ENCODE peak calls at places on chromosome 14, in eight cellular contexts. One of them, this sample, is unnamed. For H3K4me1 and H3K9me3, the result is how much of the 10 kb centered on the place peaks cover.

GRCh38 chr14:71179046-71179445 is 271.8 kb downstream of the PCNX1 start:
- DNase-seq in lung: no peak
- DNase-seq in uterus: no peak
- DNase-seq in stomach: no peak
- DNase-seq in psoas muscle: no peak
- DNase-seq in kidney: no peak
- DNase-seq in neural progenitor cell: no peak
- DNase-seq in esophagus muscularis mucosa: no peak
- DNase-seq in this sample: no peak

GRCh38 chr14:48560421-48560820 is 885.0 kb upstream of the MDGA2 start:
- DNase-seq in lung: no peak
- DNase-seq in neural progenitor cell: no peak
- DNase-seq in uterus: no peak
- DNase-seq in psoas muscle: no peak
- DNase-seq in esophagus muscularis mucosa: no peak
- DNase-seq in stomach: no peak
- DNase-seq in kidney: no peak
- DNase-seq in this sample: no peak

GRCh38 chr14:91693342-91693741 is 38.5 kb downstream of the CATSPERB start:
- DNase-seq in psoas muscle: no peak
- DNase-seq in esophagus muscularis mucosa: no peak
- DNase-seq in lung: no peak
- DNase-seq in kidney: no peak
- DNase-seq in neural progenitor cell: no peak
- DNase-seq in uterus: no peak
- DNase-seq in stomach: no peak
- DNase-seq in this sample: no peak

GRCh38 chr14:48735607-48736006 is 850.6 kb downstream of the RPS29 start:
- DNase-seq in kidney: no peak
- DNase-seq in lung: no peak
- DNase-seq in esophagus muscularis mucosa: no peak
- DNase-seq in neural progenitor cell: no peak
- DNase-seq in psoas muscle: no peak
- DNase-seq in uterus: no peak
- DNase-seq in stomach: no peak
- DNase-seq in this sample: no peak

GRCh38 chr14:94474581-94475031 is 1.4 kb downstream of the SERPINA9 start:
- DNase-seq in esophagus muscularis mucosa: no peak
- DNase-seq in kidney: no peak
- DNase-seq in uterus: no peak
- DNase-seq in neural progenitor cell: peak
- DNase-seq in lung: no peak
- DNase-seq in stomach: no peak
- DNase-seq in psoas muscle: no peak
- DNase-seq in this sample: no peak

GRCh38 chr14:71478542-71478941 is 453.7 kb upstream of the RGS6 start:
- DNase-seq in esophagus muscularis mucosa: no peak
- DNase-seq in psoas muscle: no peak
- DNase-seq in stomach: no peak
- DNase-seq in uterus: no peak
- DNase-seq in neural progenitor cell: no peak
- DNase-seq in lung: no peak
- DNase-seq in kidney: no peak
- DNase-seq in this sample: no peak

GRCh38 chr14:34098045-34098984 is 147.4 kb upstream of the EGLN3 start:
- DNase-seq in kidney: no peak
- DNase-seq in uterus: peak
- DNase-seq in neural progenitor cell: peak
- DNase-seq in lung: no peak
- DNase-seq in stomach: peak
- DNase-seq in esophagus muscularis mucosa: no peak
- DNase-seq in psoas muscle: peak
- DNase-seq in this sample: peak

GRCh38 chr14:73248294-73248868 is 11.1 kb downstream of the PAPLN start:
- DNase-seq in lung: no peak
- DNase-seq in esophagus muscularis mucosa: no peak
- DNase-seq in psoas muscle: no peak
- DNase-seq in neural progenitor cell: no peak
- DNase-seq in uterus: no peak
- DNase-seq in stomach: no peak
- DNase-seq in kidney: no peak
- DNase-seq in this sample: no peak

GRCh38 chr14:85533821-85534271 is 3.9 kb downstream of the FLRT2 start:
- DNase-seq in neural progenitor cell: no peak
- DNase-seq in psoas muscle: peak
- DNase-seq in stomach: no peak
- DNase-seq in kidney: peak
- DNase-seq in lung: no peak
- DNase-seq in uterus: peak
- DNase-seq in esophagus muscularis mucosa: no peak
- DNase-seq in this sample: no peak

GRCh38 chr14:47057364-47057763 is 405.8 kb upstream of the RPL10L start:
- DNase-seq in stomach: no peak
- DNase-seq in uterus: no peak
- DNase-seq in lung: no peak
- DNase-seq in psoas muscle: no peak
- DNase-seq in neural progenitor cell: no peak
- DNase-seq in esophagus muscularis mucosa: no peak
- DNase-seq in kidney: no peak
- DNase-seq in this sample: no peak
- H3K4me1 ChIP-seq in stomach: under half
- H3K4me1 ChIP-seq in uterus: under half
- H3K4me1 ChIP-seq in lung: under half
- H3K4me1 ChIP-seq in psoas muscle: under half
- H3K4me1 ChIP-seq in neural progenitor cell: under half
- H3K4me1 ChIP-seq in esophagus muscularis mucosa: under half
- H3K4me1 ChIP-seq in kidney: under half
- H3K4me1 ChIP-seq in this sample: under half

GRCh38 chr14:101464984-101465794 is 96.1 kb upstream of the DIO3 start:
- DNase-seq in esophagus muscularis mucosa: no peak
- DNase-seq in kidney: peak
- DNase-seq in neural progenitor cell: no peak
- DNase-seq in psoas muscle: no peak
- DNase-seq in lung: no peak
- DNase-seq in stomach: peak
- DNase-seq in uterus: no peak
- DNase-seq in this sample: no peak
- H3K9me3 ChIP-seq in esophagus muscularis mucosa: under half
- H3K9me3 ChIP-seq in kidney: under half
- H3K9me3 ChIP-seq in neural progenitor cell: under half
- H3K9me3 ChIP-seq in psoas muscle: under half
- H3K9me3 ChIP-seq in lung: under half
- H3K9me3 ChIP-seq in stomach: under half
- H3K9me3 ChIP-seq in uterus: under half
- H3K9me3 ChIP-seq in this sample: under half

GRCh38 chr14:100275214-100275613 is 31.0 kb downstream of the SLC25A29 start:
- DNase-seq in uterus: no peak
- DNase-seq in stomach: no peak
- DNase-seq in neural progenitor cell: no peak
- DNase-seq in lung: no peak
- DNase-seq in psoas muscle: no peak
- DNase-seq in kidney: no peak
- DNase-seq in esophagus muscularis mucosa: no peak
- DNase-seq in this sample: no peak
- H3K4me1 ChIP-seq in uterus: under half
- H3K4me1 ChIP-seq in stomach: half or more
- H3K4me1 ChIP-seq in neural progenitor cell: under half
- H3K4me1 ChIP-seq in lung: under half
- H3K4me1 ChIP-seq in psoas muscle: under half
- H3K4me1 ChIP-seq in kidney: under half
- H3K4me1 ChIP-seq in esophagus muscularis mucosa: half or more
- H3K4me1 ChIP-seq in this sample: under half

GRCh38 chr14:37617864-37618365 is 22.5 kb downstream of the TTC6 start:
- DNase-seq in neural progenitor cell: no peak
- DNase-seq in lung: no peak
- DNase-seq in psoas muscle: no peak
- DNase-seq in stomach: no peak
- DNase-seq in esophagus muscularis mucosa: no peak
- DNase-seq in uterus: no peak
- DNase-seq in kidney: no peak
- DNase-seq in this sample: no peak
- H3K9me3 ChIP-seq in neural progenitor cell: under half
- H3K9me3 ChIP-seq in lung: under half
- H3K9me3 ChIP-seq in psoas muscle: under half
- H3K9me3 ChIP-seq in stomach: under half
- H3K9me3 ChIP-seq in esophagus muscularis mucosa: under half
- H3K9me3 ChIP-seq in uterus: under half
- H3K9me3 ChIP-seq in kidney: under half
- H3K9me3 ChIP-seq in this sample: under half

GRCh38 chr14:56172074-56172473 is 53.9 kb downstream of the PELI2 start:
- DNase-seq in neural progenitor cell: no peak
- DNase-seq in uterus: no peak
- DNase-seq in psoas muscle: no peak
- DNase-seq in stomach: no peak
- DNase-seq in lung: no peak
- DNase-seq in kidney: no peak
- DNase-seq in esophagus muscularis mucosa: no peak
- DNase-seq in this sample: no peak

GRCh38 chr14:56168007-56168616 is 49.9 kb downstream of the PELI2 start:
- DNase-seq in esophagus muscularis mucosa: no peak
- DNase-seq in lung: no peak
- DNase-seq in uterus: no peak
- DNase-seq in psoas muscle: no peak
- DNase-seq in kidney: no peak
- DNase-seq in neural progenitor cell: no peak
- DNase-seq in stomach: no peak
- DNase-seq in this sample: peak

GRCh38 chr14:56172571-56172971 is 54.4 kb downstream of the PELI2 start:
- DNase-seq in uterus: no peak
- DNase-seq in stomach: no peak
- DNase-seq in neural progenitor cell: no peak
- DNase-seq in esophagus muscularis mucosa: no peak
- DNase-seq in kidney: no peak
- DNase-seq in psoas muscle: no peak
- DNase-seq in lung: no peak
- DNase-seq in this sample: no peak

GRCh38 chr14:56170877-56171422 is 52.7 kb downstream of the PELI2 start:
- DNase-seq in kidney: no peak
- DNase-seq in uterus: no peak
- DNase-seq in neural progenitor cell: no peak
- DNase-seq in esophagus muscularis mucosa: no peak
- DNase-seq in lung: no peak
- DNase-seq in stomach: no peak
- DNase-seq in psoas muscle: no peak
- DNase-seq in this sample: no peak

GRCh38 chr14:56170028-56170427 is 51.8 kb downstream of the PELI2 start:
- DNase-seq in kidney: no peak
- DNase-seq in uterus: no peak
- DNase-seq in psoas muscle: no peak
- DNase-seq in stomach: no peak
- DNase-seq in neural progenitor cell: no peak
- DNase-seq in lung: no peak
- DNase-seq in esophagus muscularis mucosa: no peak
- DNase-seq in this sample: no peak
- H3K4me1 ChIP-seq in kidney: under half
- H3K4me1 ChIP-seq in uterus: under half
- H3K4me1 ChIP-seq in psoas muscle: under half
- H3K4me1 ChIP-seq in stomach: half or more
- H3K4me1 ChIP-seq in neural progenitor cell: under half
- H3K4me1 ChIP-seq in lung: under half
- H3K4me1 ChIP-seq in esophagus muscularis mucosa: under half
- H3K4me1 ChIP-seq in this sample: under half

DNA sequence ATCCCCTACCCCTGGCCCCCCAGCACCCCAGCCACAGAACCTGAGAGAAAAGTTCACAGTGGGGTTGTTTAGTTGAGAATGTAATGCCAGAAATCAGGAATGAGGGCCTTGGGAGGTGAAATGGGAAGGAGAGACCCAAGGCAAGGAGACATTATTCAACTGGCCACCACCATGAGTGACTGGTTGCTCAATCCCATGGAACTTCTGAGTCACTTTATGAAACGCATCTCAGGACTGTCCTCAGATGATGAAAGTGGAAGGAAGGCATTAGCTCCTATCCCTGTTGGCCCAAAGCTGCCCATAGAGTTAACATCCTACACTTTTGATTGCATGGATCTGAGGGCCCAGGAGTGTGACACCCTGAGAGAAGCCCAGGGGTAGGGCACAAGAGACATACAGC is 25.4 kb upstream of the TCL1A start:
- DNase-seq in neural progenitor cell: no peak
- DNase-seq in lung: no peak
- DNase-seq in esophagus muscularis mucosa: peak
- DNase-seq in uterus: no peak
- DNase-seq in stomach: no peak
- DNase-seq in kidney: no peak
- DNase-seq in psoas muscle: no peak
- DNase-seq in this sample: no peak
- H3K9me3 ChIP-seq in neural progenitor cell: under half
- H3K9me3 ChIP-seq in lung: under half
- H3K9me3 ChIP-seq in esophagus muscularis mucosa: under half
- H3K9me3 ChIP-seq in uterus: under half
- H3K9me3 ChIP-seq in stomach: under half
- H3K9me3 ChIP-seq in kidney: under half
- H3K9me3 ChIP-seq in psoas muscle: under half
- H3K9me3 ChIP-seq in this sample: under half

DNA sequence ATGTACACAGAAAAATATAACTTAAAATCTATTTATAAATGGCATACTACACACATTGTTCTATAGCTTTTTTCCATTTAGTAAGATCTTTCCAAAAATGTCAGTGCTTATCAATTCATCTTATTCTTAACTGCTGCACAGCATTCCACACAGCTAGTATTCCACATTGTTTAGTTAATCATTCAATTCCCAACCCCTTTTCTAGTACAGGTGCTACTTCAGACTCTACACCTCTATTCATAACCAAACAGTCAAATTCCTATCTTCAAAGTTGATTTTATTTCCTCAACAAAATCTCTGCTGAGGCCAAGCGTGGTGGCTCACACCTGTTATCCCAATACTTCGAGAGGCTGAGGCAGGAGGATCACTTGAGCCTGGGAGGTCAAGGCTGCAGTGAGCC is 12.3 kb upstream of the NEK9 start:
- DNase-seq in uterus: no peak
- DNase-seq in psoas muscle: no peak
- DNase-seq in stomach: no peak
- DNase-seq in esophagus muscularis mucosa: no peak
- DNase-seq in neural progenitor cell: no peak
- DNase-seq in lung: no peak
- DNase-seq in kidney: no peak
- DNase-seq in this sample: no peak
- H3K4me1 ChIP-seq in uterus: under half
- H3K4me1 ChIP-seq in psoas muscle: under half
- H3K4me1 ChIP-seq in stomach: half or more
- H3K4me1 ChIP-seq in esophagus muscularis mucosa: under half
- H3K4me1 ChIP-seq in neural progenitor cell: under half
- H3K4me1 ChIP-seq in lung: under half
- H3K4me1 ChIP-seq in kidney: under half
- H3K4me1 ChIP-seq in this sample: under half

This sample was measured in prostate gland.